ENCODE peak calls at places on chromosomes 13 and 19, in nine cellular contexts. I is Caco-2, A is right atrium auricular region, T is prostate gland, G is heart right ventricle, M is right lobe of liver, L is upper lobe of right lung, J is psoas muscle, E is Peyer's patch. V is an unnamed sample.

GRCh38 chr19:2477732-2478191 is 1.8 kb downstream of the GADD45B start:
- DNase-seq in I (no peak), A (no peak), T (peak; percentile 36), G (no peak), M (peak; percentile 49), L (no peak), J (no peak), E (no peak), V (no peak)

GRCh38 chr13:28533049-28533436 is 38.1 kb upstream of the FLT1 start:
- DNase-seq in I (no peak), A (no peak), T (no peak), G (no peak), M (no peak), L (no peak), J (no peak), E (no peak), V (no peak)

GRCh38 chr19:34232566-34233481 is 21.5 kb upstream of the GARRE1 start:
- DNase-seq in I (no peak), A (no peak), T (no peak), G (peak; percentile 57), M (peak; percentile 49), L (no peak), J (peak; percentile 43), E (no peak), V (no peak)

GRCh38 chr19:41239961-41240574 is 21.0 kb downstream of the AXL start:
- DNase-seq in I (no peak), A (no peak), T (no peak), G (no peak), M (no peak), L (no peak), J (no peak), E (no peak), V (no peak)

GRCh38 chr13:21243045-21243842 is 66.8 kb downstream of the MRPL57 start:
- DNase-seq in I (no peak), A (no peak), T (peak; percentile 26), G (no peak), M (no peak), L (no peak), J (no peak), E (no peak), V (no peak)

GRCh38 chr19:3492919-3493318 is 7.6 kb downstream of the DOHH start:
- DNase-seq in I (no peak), A (no peak), T (no peak), G (no peak), M (no peak), L (no peak), J (no peak), E (no peak), V (no peak)

GRCh38 chr13:51721485-51721884 is 82.5 kb downstream of the DHRS12 start:
- DNase-seq in I (no peak), A (no peak), T (no peak), G (peak; percentile 22), M (no peak), L (no peak), J (peak; percentile 23), E (no peak), V (no peak)

GRCh38 chr13:67130444-67130843 is 99.7 kb downstream of the PCDH9 start:
- DNase-seq in I (no peak), A (no peak), T (no peak), G (no peak), M (no peak), L (no peak), J (no peak), E (no peak), V (no peak)

GRCh38 chr13:50208826-50209335 is 193.6 kb downstream of the KCNRG start:
- DNase-seq in I (no peak), A (peak; percentile 73), T (no peak), G (peak; percentile 41), M (peak; percentile 42), L (peak; percentile 76), J (peak; percentile 42), E (no peak), V (peak; percentile 86)

GRCh38 chr13:77377016-77377415 is 50.1 kb upstream of the MYCBP2 start:
- DNase-seq in I (no peak), A (no peak), T (no peak), G (no peak), M (no peak), L (no peak), J (no peak), E (no peak), V (no peak)

GRCh38 chr13:112744306-112745021 is 54.6 kb downstream of the ATP11A start:
- DNase-seq in I (no peak), A (no peak), T (no peak), G (no peak), M (no peak), L (peak; percentile 74), J (no peak), E (peak; percentile 24), V (no peak)

GRCh38 chr19:1037553-1038115 is 2.3 kb upstream of the ABCA7 start:
- DNase-seq in I (no peak), A (no peak), T (no peak), G (no peak), M (peak; percentile 30), L (no peak), J (peak; percentile 13), E (no peak), V (peak; percentile 48)

GRCh38 chr13:59263531-59263930 is 900.2 kb downstream of the DIAPH3 start:
- DNase-seq in I (no peak), A (no peak), T (no peak), G (no peak), M (no peak), L (no peak), J (no peak), E (no peak), V (no peak)
- H3K4me1 ChIP-seq in I (peaks cover 6% of the 10 kb centered on the region), A (no peaks in the 10 kb centered on the region), T (no peaks in the 10 kb centered on the region), G (no peaks in the 10 kb centered on the region), M (no peaks in the 10 kb centered on the region), L (no peaks in the 10 kb centered on the region), J (no peaks in the 10 kb centered on the region), E (no peaks in the 10 kb centered on the region), V (no peaks in the 10 kb centered on the region)

DNA sequence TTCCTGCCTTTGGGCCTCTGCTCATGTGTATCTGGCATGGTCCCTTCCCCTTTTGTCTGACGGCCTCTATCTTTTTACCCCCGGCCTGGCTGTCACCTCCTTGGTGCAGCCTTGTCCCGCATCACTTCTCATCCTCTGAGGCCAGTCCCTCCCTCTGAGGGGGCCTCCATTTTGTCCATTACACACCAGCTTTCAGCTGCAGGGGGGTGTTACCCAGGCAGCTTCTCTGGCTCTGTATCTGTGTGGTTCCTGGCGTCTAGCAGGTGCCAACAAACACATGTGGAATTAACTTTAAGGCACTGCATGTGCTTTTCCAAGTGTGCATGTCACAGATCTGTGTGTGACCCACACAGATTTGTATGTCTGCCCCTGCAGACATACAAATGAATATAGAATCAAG is 52.4 kb downstream of the LYL1 start:
- DNase-seq in I (no peak), A (no peak), T (no peak), G (no peak), M (no peak), L (no peak), J (no peak), E (no peak), V (no peak)
- H3K4me1 ChIP-seq in I (peaks cover 17% of the 10 kb centered on the region), A (no peaks in the 10 kb centered on the region), T (peaks cover 59% of the 10 kb centered on the region), G (peaks cover 61% of the 10 kb centered on the region), M (peaks cover 13% of the 10 kb centered on the region), L (peaks cover 62% of the 10 kb centered on the region), J (peaks cover 94% of the 10 kb centered on the region), E (peaks cover 2% of the 10 kb centered on the region), V (peaks cover 27% of the 10 kb centered on the region)

GRCh38 chr19:49339364-49340068 is 4.3 kb downstream of the CD37 start:
- DNase-seq in I (peak; percentile 93), A (peak; percentile 93), T (peak; percentile 88), G (peak; percentile 88), M (peak; percentile 86), L (peak; percentile 92), J (peak; percentile 83), E (peak; percentile 75), V (peak; percentile 96)

GRCh38 chr19:49340865-49341718 is 5.9 kb downstream of the CD37 start:
- DNase-seq in I (no peak), A (no peak), T (no peak), G (no peak), M (no peak), L (peak; percentile 41), J (no peak), E (peak; percentile 39), V (peak; percentile 48)

GRCh38 chr19:49342291-49342721 is 7.1 kb downstream of the CD37 start:
- DNase-seq in I (no peak), A (no peak), T (no peak), G (no peak), M (peak; percentile 14), L (peak; percentile 51), J (no peak), E (peak; percentile 34), V (peak; percentile 26)

GRCh38 chr19:49338691-49339363 is 3.6 kb downstream of the CD37 start:
- DNase-seq in I (peak; percentile 86), A (peak; percentile 71), T (peak; percentile 93), G (peak; percentile 73), M (peak; percentile 90), L (peak; percentile 95), J (peak; percentile 57), E (peak; percentile 88), V (peak; percentile 99)

DNA sequence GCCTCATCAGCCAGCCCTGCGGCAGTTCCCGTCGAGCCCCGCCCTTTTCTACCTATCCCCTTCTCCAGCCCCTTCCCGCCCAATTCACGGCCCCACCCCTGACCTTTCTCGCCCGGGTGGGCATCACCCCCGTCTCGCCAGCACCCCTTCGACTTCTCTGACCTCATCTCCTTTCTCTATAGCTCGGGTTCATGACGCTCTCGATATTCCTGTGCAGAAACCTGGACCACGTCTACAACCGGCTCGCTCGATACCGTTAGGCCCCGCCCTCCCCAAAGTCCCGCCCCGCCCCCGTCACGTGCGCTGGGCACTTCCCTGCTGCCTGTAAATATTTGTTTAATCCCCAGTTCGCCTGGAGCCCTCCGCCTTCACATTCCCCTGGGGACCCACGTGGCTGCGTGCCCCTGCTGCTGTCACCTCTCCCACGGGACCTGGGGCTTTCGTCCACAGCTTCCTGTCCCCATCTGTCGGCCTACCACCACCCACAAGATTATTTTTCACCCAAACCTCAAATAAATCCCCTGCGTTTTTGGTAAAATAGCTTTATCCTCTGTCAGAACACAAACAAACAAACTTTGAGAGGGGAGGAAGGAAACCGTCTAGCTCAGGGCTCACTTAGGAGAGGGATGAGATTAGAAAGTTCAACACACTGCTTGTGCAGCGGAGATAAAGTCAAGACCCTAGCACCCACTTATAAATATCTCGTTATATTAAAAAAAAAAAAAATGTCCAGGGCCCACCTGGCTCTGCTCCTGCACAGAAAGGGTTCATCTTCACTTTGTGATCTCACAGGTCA is 5.1 kb downstream of the CD37 start:
- DNase-seq in I (peak; percentile 81), A (peak; percentile 77), T (peak; percentile 68), G (peak; percentile 81), M (peak; percentile 84), L (peak; percentile 85), J (peak; percentile 59), E (peak; percentile 72), V (peak; percentile 89)
- H3K4me1 ChIP-seq in I (peaks cover 10% of the 10 kb centered on the region), A (peaks cover 5% of the 10 kb centered on the region), T (no peaks in the 10 kb centered on the region), G (peaks cover 14% of the 10 kb centered on the region), M (peaks cover 8% of the 10 kb centered on the region), L (no peaks in the 10 kb centered on the region), J (peaks cover 5% of the 10 kb centered on the region), E (no peaks in the 10 kb centered on the region), V (no peaks in the 10 kb centered on the region)

DNA sequence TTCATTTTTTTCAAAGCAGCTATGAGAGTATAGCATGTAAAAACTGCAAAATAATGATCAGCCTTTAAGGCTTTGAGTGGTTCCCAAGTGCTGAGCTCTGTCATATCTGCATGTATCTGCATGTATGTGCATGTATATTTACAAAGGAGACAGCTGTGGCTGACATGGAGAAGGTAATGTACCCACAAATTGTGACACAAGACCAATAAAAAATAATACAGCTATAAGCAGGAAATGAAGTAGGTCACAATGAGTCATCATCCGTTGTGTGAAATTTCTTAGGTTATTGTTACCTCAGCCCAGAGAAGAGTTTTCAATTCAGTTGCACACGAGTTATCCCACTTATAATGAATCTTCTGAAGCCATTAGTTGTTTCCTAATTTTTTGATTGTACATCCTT is 60.9 kb upstream of the MED4 start:
- DNase-seq in I (no peak), A (no peak), T (peak; percentile 53), G (no peak), M (no peak), L (no peak), J (no peak), E (no peak), V (no peak)
- H3K4me1 ChIP-seq in I (peaks cover 7% of the 10 kb centered on the region), A (no peaks in the 10 kb centered on the region), T (no peaks in the 10 kb centered on the region), G (no peaks in the 10 kb centered on the region), M (peaks cover 6% of the 10 kb centered on the region), L (peaks cover 12% of the 10 kb centered on the region), J (no peaks in the 10 kb centered on the region), E (no peaks in the 10 kb centered on the region), V (no peaks in the 10 kb centered on the region)

V was measured in endodermal cell.